ENCODE peak calls at places on chromosomes 7 and 10, in ten cellular contexts. R is fibroblast of mammary gland; M is CD8-positive, alpha-beta T cell; N is fibroblast of the aortic adventitia; X is HL-60; A is neural crest cell; C is cardiac muscle cell; L is pancreas; B is heart right ventricle; D is A549. O is an unnamed sample.

GRCh38 chr7:5387711-5388245 is 35.9 kb downstream of the TNRC18 start:
- DNase-seq in R (no peak), M (no peak), N (no peak), X (no peak), A (no peak), C (no peak), L (no peak), B (no peak), D (no peak), O (no peak)

GRCh38 chr10:110323503-110323902 is 18.8 kb upstream of the SMNDC1 start:
- DNase-seq in R (peak), M (no peak), N (peak), X (no peak), A (no peak), C (peak), L (no peak), B (no peak), D (peak), O (no peak)

GRCh38 chr10:90530526-90530925 is 327.3 kb downstream of the HTR7 start:
- DNase-seq in R (peak), M (no peak), N (peak), X (no peak), A (no peak), C (peak), L (no peak), B (no peak), D (no peak), O (no peak)

GRCh38 chr7:119925890-119926289 is 347.1 kb upstream of the KCND2 start:
- DNase-seq in R (no peak), M (no peak), N (no peak), X (no peak), A (no peak), C (no peak), L (no peak), B (no peak), D (no peak), O (no peak)

GRCh38 chr10:72292223-72292691 is 18.5 kb downstream of the DDIT4 start:
- DNase-seq in R (peak), M (no peak), N (no peak), X (no peak), A (no peak), C (no peak), L (no peak), B (no peak), D (peak), O (no peak)

GRCh38 chr10:60495357-60495756 is 105.7 kb upstream of the ANK3 start:
- DNase-seq in R (peak), M (no peak), N (peak), X (no peak), A (no peak), C (no peak), L (no peak), B (no peak), D (no peak), O (no peak)

GRCh38 chr7:158572000-158572828 is 15.4 kb downstream of the PTPRN2 start:
- DNase-seq in R (peak), M (no peak), N (no peak), X (peak), A (no peak), C (no peak), L (no peak), B (no peak), D (peak), O (no peak)

GRCh38 chr10:58942724-58943123 is 233.7 kb upstream of the PHYHIPL start:
- DNase-seq in R (no peak), M (no peak), N (no peak), X (no peak), A (no peak), C (no peak), L (no peak), B (no peak), D (no peak), O (no peak)

GRCh38 chr7:79593819-79594218 is 140.4 kb upstream of the MAGI2 start:
- DNase-seq in R (peak), M (no peak), N (peak), X (no peak), A (no peak), C (no peak), L (no peak), B (no peak), D (no peak), O (no peak)

GRCh38 chr10:89079991-89080390 is 89.4 kb downstream of the FAS start:
- DNase-seq in R (peak), M (no peak), N (no peak), X (no peak), A (no peak), C (no peak), L (no peak), B (no peak), D (no peak), O (no peak)

DNA sequence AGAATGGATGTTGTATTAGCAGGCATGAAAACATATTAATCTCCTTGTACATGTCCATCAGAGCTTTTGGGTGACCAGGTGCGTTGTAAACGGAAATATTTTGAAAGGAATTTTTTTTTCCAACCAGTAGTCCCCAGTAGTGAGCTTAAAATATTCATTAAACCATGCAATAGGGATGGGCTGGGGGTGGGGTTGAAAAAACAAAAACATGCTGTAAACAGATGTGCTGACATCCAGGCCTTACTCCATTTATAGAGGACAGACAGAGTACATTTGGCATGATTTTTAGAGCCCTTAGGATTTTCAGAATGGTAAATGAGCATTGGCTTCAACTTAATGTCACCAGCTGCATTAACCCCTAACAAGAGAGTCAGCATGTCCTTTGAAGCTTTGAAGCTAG is 50.2 kb downstream of the PTPN12 start:
- DNase-seq in R (peak), M (no peak), N (no peak), X (no peak), A (no peak), C (no peak), L (no peak), B (no peak), D (no peak), O (no peak)
- TF ChIP-seq CTCF in R (no peak), M (no peak), N (no peak), X (no peak), A (no peak), C (no peak), L (no peak), B (no peak), D (no peak), O (no peak)

DNA sequence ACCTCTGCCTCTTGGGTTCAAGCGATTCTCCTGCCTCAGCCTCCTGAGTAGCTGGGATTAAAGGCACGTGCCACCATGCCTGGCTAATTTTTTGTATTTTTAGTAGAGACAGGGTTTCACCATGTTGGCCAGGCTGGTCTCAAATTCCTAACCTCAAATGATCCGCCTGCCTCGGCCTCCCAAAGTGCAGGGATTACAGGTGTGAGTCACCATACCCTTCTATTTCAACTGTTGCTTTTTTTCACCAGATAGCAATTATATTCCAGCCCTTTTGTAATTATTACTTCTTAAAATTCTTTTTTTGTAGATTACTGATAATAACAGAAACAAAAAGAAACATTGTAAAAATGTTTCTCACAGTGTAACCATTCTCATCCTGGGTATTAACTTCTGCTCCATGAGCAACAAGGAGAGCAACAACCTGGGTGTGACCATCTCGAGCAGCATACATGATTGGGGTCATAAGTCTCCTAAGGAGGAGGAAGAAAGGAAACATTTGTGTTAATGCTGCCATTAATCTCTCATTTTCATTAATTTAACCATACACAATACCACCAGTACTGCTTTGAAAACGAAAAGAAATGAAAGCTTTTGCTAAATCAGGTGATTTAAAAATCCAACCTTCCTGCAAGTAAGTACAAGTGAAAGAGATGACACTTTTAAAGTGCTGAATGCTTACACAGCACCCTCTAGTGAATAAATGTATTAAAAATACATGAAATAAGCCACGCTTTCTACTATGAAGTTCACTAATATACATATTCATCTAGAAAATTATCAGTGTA is 41.8 kb downstream of the ASZ1 start:
- DNase-seq in R (peak), M (no peak), N (peak), X (no peak), A (no peak), C (peak), L (no peak), B (no peak), D (peak), O (no peak)
- TF ChIP-seq CTCF in R (peak), M (no peak), N (peak), X (no peak), A (peak), C (peak), L (no peak), B (peak), D (peak), O (no peak)

GRCh38 chr7:74575083-74575803 is 82.3 kb upstream of the GTF2I start:
- DNase-seq in R (peak), M (no peak), N (peak), X (no peak), A (no peak), C (peak), L (no peak), B (no peak), D (peak), O (no peak)
- TF ChIP-seq CTCF in R (no peak), M (no peak), N (no peak), X (no peak), A (no peak), C (no peak), L (no peak), B (no peak), D (no peak), O (no peak)

GRCh38 chr7:50121269-50121668 is 28.2 kb upstream of the ZPBP start:
- DNase-seq in R (no peak), M (no peak), N (no peak), X (no peak), A (no peak), C (no peak), L (no peak), B (no peak), D (no peak), O (no peak)

GRCh38 chr7:50125766-50126165 is 32.7 kb upstream of the ZPBP start:
- DNase-seq in R (no peak), M (no peak), N (no peak), X (no peak), A (no peak), C (no peak), L (no peak), B (no peak), D (no peak), O (no peak)

GRCh38 chr7:50119815-50120637 is 27.0 kb upstream of the ZPBP start:
- DNase-seq in R (no peak), M (peak), N (no peak), X (peak), A (no peak), C (no peak), L (no peak), B (no peak), D (peak), O (peak)
- TF ChIP-seq CTCF in R (no peak), M (peak), N (no peak), X (peak), A (peak), C (no peak), L (no peak), B (peak), D (no peak), O (peak)

GRCh38 chr10:15461353-15462108 is 90.4 kb upstream of the FAM171A1 start:
- DNase-seq in R (peak), M (no peak), N (peak), X (no peak), A (no peak), C (peak), L (no peak), B (peak), D (peak), O (no peak)
- TF ChIP-seq CTCF in R (peak), M (no peak), N (peak), X (no peak), A (peak), C (peak), L (no peak), B (no peak), D (peak), O (no peak)